ENCODE peak calls at places on chromosomes 4 and X, in eight cellular contexts. V is AG09309, O is spleen, Y is cardiac fibroblast, I is ascending aorta, E is NB4, A is HL-60, N is epithelial cell of esophagus. S is an unnamed sample.

GRCh38 chrX:137425273-137425902 is 140.5 kb upstream of the ZIC3 start:
- DNase-seq in V (no peak), O (no peak), Y (no peak), I (no peak), E (no peak), A (no peak), N (no peak), S (no peak)

GRCh38 chr4:189463734-189464133 is 476.9 kb upstream of the FRG1 start:
- DNase-seq in V (no peak), O (no peak), Y (no peak), I (no peak), E (no peak), A (no peak), N (no peak), S (no peak)

GRCh38 chr4:155629183-155629825 is 37.3 kb upstream of the GUCY1A1 start:
- DNase-seq in V (peak), O (no peak), Y (peak), I (no peak), E (no peak), A (no peak), N (peak), S (no peak)

GRCh38 chrX:39158801-39159657 is 357.8 kb downstream of the MID1IP1 start:
- DNase-seq in V (peak), O (no peak), Y (peak), I (no peak), E (peak), A (peak), N (no peak), S (peak)

GRCh38 chr4:111028829-111029228 is 406.0 kb upstream of the PITX2 start:
- DNase-seq in V (no peak), O (no peak), Y (no peak), I (no peak), E (no peak), A (no peak), N (no peak), S (no peak)

GRCh38 chr4:128354205-128354821 is 66.7 kb upstream of the PGRMC2 start:
- DNase-seq in V (peak), O (no peak), Y (peak), I (no peak), E (no peak), A (no peak), N (peak), S (peak)

GRCh38 chr4:1839306-1839705 is 16.6 kb downstream of the LETM1 start:
- DNase-seq in V (no peak), O (no peak), Y (no peak), I (no peak), E (no peak), A (no peak), N (peak), S (no peak)

GRCh38 chr4:139767168-139767567 is 101.5 kb downstream of the MGST2 start:
- DNase-seq in V (peak), O (no peak), Y (no peak), I (no peak), E (peak), A (no peak), N (no peak), S (no peak)

GRCh38 chrX:85493821-85494220 is 114.4 kb upstream of the POF1B start:
- DNase-seq in V (no peak), O (no peak), Y (no peak), I (no peak), E (no peak), A (no peak), N (peak), S (no peak)

GRCh38 chr4:48687313-48687712 is 92.8 kb downstream of the FRYL start:
- DNase-seq in V (no peak), O (no peak), Y (no peak), I (no peak), E (no peak), A (no peak), N (no peak), S (no peak)

GRCh38 chrX:135513140-135513535 is 7.3 kb upstream of the INTS6L start:
- DNase-seq in V (no peak), O (no peak), Y (no peak), I (no peak), E (peak), A (peak), N (no peak), S (no peak)

GRCh38 chr4:71241467-71242401 is 97.1 kb upstream of the SLC4A4 start:
- DNase-seq in V (no peak), O (no peak), Y (no peak), I (no peak), E (no peak), A (no peak), N (no peak), S (no peak)

GRCh38 chrX:94743478-94743877 is 1069.5 kb downstream of the FAM133A start:
- DNase-seq in V (no peak), O (no peak), Y (no peak), I (no peak), E (peak), A (no peak), N (no peak), S (no peak)

GRCh38 chr4:150211016-150211415 is 132.8 kb downstream of the DCLK2 start:
- DNase-seq in V (no peak), O (no peak), Y (no peak), I (no peak), E (no peak), A (no peak), N (no peak), S (no peak)

GRCh38 chr4:5054532-5054931 is 3.3 kb downstream of the STK32B start:
- DNase-seq in V (no peak), O (no peak), Y (no peak), I (no peak), E (no peak), A (no peak), N (no peak), S (no peak)

GRCh38 chrX:3326721-3327120 is 19.7 kb downstream of the MXRA5 start:
- DNase-seq in V (peak), O (no peak), Y (no peak), I (no peak), E (peak), A (no peak), N (no peak), S (peak)

DNA sequence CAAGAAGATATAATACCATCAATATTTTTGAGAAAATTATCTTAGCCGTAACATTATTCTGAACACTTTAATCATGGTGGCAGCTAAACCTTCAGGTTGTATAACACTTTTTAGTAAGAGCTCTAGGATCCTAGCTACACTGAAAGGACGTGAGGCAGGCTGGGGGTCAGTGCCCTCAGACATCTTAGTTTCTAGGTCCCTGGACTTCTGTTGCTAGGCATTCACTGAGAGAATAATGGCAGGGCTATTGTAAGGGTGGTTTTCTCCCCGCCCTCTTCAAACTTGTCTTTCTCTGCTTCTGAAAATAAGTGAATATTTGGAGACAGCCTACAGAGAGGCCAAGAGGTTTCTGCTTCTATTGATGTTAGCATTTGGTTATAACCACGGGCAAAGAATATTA is 15.5 kb upstream of the MMRN1 start:
- DNase-seq in V (no peak), O (no peak), Y (no peak), I (no peak), E (no peak), A (no peak), N (no peak), S (no peak)
- H3K4me3 ChIP-seq in V (no peak), O (no peak), Y (no peak), I (no peak), E (no peak), A (no peak), N (no peak), S (no peak)

GRCh38 chrX:51144828-51145442 is 187.7 kb upstream of the NUDT10 start:
- DNase-seq in V (no peak), O (no peak), Y (peak), I (no peak), E (peak), A (peak), N (peak), S (peak)
- TF ChIP-seq CTCF in V (peak), O (peak), Y (peak), I (peak), E (peak), A (peak), N (peak), S (peak)

GRCh38 chr4:86596802-86597201 is 2.7 kb downstream of the PTPN13 start:
- DNase-seq in V (no peak), O (no peak), Y (peak), I (no peak), E (peak), A (no peak), N (peak), S (peak)
- H3K4me3 ChIP-seq in V (peak), O (peak), Y (no peak), I (peak), E (peak), A (no peak), N (peak), S (peak)

GRCh38 chr4:98625920-98626319 is 32.5 kb downstream of the TSPAN5 start:
- DNase-seq in V (no peak), O (no peak), Y (no peak), I (no peak), E (no peak), A (no peak), N (peak), S (no peak)

GRCh38 chr4:98625399-98625798 is 33.0 kb downstream of the TSPAN5 start:
- DNase-seq in V (no peak), O (no peak), Y (no peak), I (no peak), E (no peak), A (no peak), N (no peak), S (no peak)

GRCh38 chr4:98626350-98626749 is 32.1 kb downstream of the TSPAN5 start:
- DNase-seq in V (peak), O (no peak), Y (peak), I (peak), E (no peak), A (no peak), N (peak), S (peak)

GRCh38 chr4:98627477-98627876 is 30.9 kb downstream of the TSPAN5 start:
- DNase-seq in V (no peak), O (no peak), Y (no peak), I (no peak), E (no peak), A (no peak), N (no peak), S (no peak)

GRCh38 chr4:98627883-98628282 is 30.5 kb downstream of the TSPAN5 start:
- DNase-seq in V (peak), O (no peak), Y (peak), I (no peak), E (no peak), A (no peak), N (peak), S (peak)
- TF ChIP-seq CTCF in V (no peak), O (no peak), Y (no peak), I (no peak), E (no peak), A (no peak), N (no peak), S (no peak)

GRCh38 chrX:13761606-13762005 is 27.1 kb downstream of the OFD1 start:
- DNase-seq in V (no peak), O (no peak), Y (peak), I (no peak), E (peak), A (peak), N (peak), S (peak)
- H3K4me3 ChIP-seq in V (no peak), O (no peak), Y (no peak), I (no peak), E (no peak), A (no peak), N (no peak), S (no peak)

DNA sequence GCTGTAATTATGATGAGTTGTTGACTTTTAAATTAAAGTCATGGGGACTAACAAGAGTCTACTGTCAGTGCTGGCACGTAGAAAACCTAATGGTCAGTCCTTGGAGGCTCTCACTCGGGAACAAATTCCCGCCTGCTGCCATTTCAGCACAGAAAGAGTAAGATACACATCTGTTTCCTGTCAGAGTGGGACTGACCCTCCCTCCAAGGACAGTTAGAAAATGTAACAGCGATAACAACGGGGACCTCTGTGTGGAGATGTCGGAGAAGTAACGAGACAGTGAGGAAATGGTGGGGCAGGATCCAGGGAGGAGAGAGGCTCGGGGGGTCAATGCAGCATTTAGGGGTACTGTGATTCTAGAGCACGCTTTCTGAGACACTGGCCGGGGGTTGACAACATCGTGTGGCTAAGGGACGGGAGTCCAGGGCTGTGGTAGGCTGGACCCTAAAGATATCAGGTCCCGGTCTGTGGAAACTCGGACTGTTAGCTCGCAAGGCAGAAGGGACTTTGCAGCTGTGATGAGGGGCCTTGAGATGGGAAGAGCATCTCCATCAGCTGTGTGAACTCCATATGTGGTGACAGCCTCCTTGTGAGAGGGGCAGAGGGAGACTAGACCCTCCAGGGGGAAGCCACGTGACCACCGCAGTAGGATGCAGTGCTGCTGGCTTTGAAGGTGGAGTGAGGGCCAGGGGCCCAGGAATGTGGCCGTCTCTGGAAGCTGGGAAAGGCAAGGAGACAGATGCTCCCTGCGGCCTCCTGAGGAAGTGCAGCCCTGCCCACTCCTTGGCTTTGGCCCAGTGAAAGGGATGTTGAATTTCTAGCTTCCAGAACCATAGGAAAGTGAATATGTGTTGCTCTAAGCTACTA is 35.8 kb upstream of the SORCS2 start:
- DNase-seq in V (no peak), O (peak), Y (peak), I (peak), E (no peak), A (no peak), N (no peak), S (peak)
- TF ChIP-seq CTCF in V (peak), O (peak), Y (peak), I (peak), E (no peak), A (no peak), N (peak), S (peak)

S was measured in fibroblast of the aortic adventitia.